ENCODE peak calls at places on chromosomes 11 and 22, in ten cellular contexts. K is NCI-H187 treated with DMSO at 0.1 percent for 48 hours; T is sigmoid colon; F is DMS 273 treated with DMSO at 0.1 percent for 48 hours; N is RCC 7860; Z is activated T-cell treated with anti-CD3 and anti-CD28 coated beads for 1 hour; I is Calu3; P is activated CD8-positive, alpha-beta memory T cell treated with anti-CD3 and anti-CD28 coated beads for 24 hours; S is fibroblast of the aortic adventitia; O is NCI-H774. A is an unnamed sample.

GRCh38 chr11:59157433-59157832 is 14.5 kb upstream of the DTX4 start:
- DNase-seq in N (no peak), S (no peak), K (no peak), I (no peak), T (no peak), P (no peak), O (no peak), F (no peak), Z (no peak), A (no peak)

GRCh38 chr11:107385361-107385982 is 72.2 kb downstream of the CWF19L2 start:
- DNase-seq in N (no peak), O (no peak), Z (no peak), T (no peak), P (no peak), K (no peak), F (no peak), I (peak), S (peak), A (no peak)

GRCh38 chr11:93525601-93526000 is 17.6 kb downstream of the SMCO4 start:
- DNase-seq in N (no peak), S (peak), T (no peak), P (no peak), O (no peak), Z (no peak), K (no peak), I (no peak), F (no peak), A (no peak)

GRCh38 chr11:100672483-100673038 is 14.5 kb upstream of the ARHGAP42 start:
- DNase-seq in K (no peak), T (no peak), O (no peak), N (no peak), F (no peak), P (no peak), Z (no peak), S (no peak), I (no peak), A (peak)

GRCh38 chr11:86637976-86638375 is 34.4 kb downstream of the ME3 start:
- DNase-seq in K (no peak), N (no peak), T (no peak), I (no peak), Z (no peak), S (no peak), F (no peak), P (no peak), O (no peak), A (no peak)

GRCh38 chr11:70807195-70807543 is 408.8 kb downstream of the CTTN start:
- DNase-seq in N (no peak), K (no peak), S (no peak), T (no peak), F (no peak), O (no peak), I (no peak), Z (no peak), P (no peak), A (no peak)

GRCh38 chr11:71507102-71507501 is 20.0 kb upstream of the KRTAP5-7 start:
- DNase-seq in K (no peak), S (no peak), P (no peak), I (no peak), T (no peak), F (no peak), O (no peak), N (no peak), Z (no peak), A (no peak)

GRCh38 chr22:45676024-45676423 is 4.4 kb downstream of the ATXN10 start:
- DNase-seq in P (no peak), S (no peak), I (no peak), K (no peak), F (no peak), Z (no peak), N (no peak), T (no peak), O (no peak), A (no peak)

GRCh38 chr11:102241026-102241425 is 76.3 kb upstream of the BIRC3 start:
- DNase-seq in S (no peak), P (no peak), K (no peak), N (peak), Z (no peak), I (no peak), O (no peak), F (no peak), T (no peak), A (no peak)

GRCh38 chr11:69815973-69816372 is 3.2 kb downstream of the FGF3 start:
- DNase-seq in N (no peak), P (no peak), O (no peak), F (no peak), Z (no peak), T (no peak), I (no peak), S (no peak), K (no peak), A (no peak)

GRCh38 chr22:38080468-38080846 is 3.5 kb downstream of the SLC16A8 start:
- DNase-seq in N (no peak), Z (no peak), I (no peak), O (no peak), S (no peak), K (no peak), F (no peak), T (no peak), P (no peak), A (no peak)

GRCh38 chr11:46916669-46917108 is 1.7 kb downstream of the LRP4 start:
- DNase-seq in F (no peak), P (no peak), S (peak), N (peak), O (no peak), I (peak), T (peak), K (no peak), Z (no peak), A (peak)

GRCh38 chr11:30830666-30831065 is 244.5 kb upstream of the MPPED2 start:
- DNase-seq in Z (no peak), T (no peak), F (no peak), I (no peak), O (no peak), N (no peak), P (no peak), S (no peak), K (no peak), A (no peak)

GRCh38 chr22:29521526-29521925 is 32.0 kb downstream of the THOC5 start:
- DNase-seq in N (no peak), K (no peak), T (no peak), I (no peak), P (no peak), S (no peak), F (no peak), Z (no peak), O (no peak), A (no peak)

GRCh38 chr22:33438273-33438672 is 380.1 kb upstream of the SYN3 start:
- DNase-seq in P (no peak), F (peak), S (peak), O (no peak), K (no peak), T (peak), Z (no peak), I (peak), N (peak), A (no peak)